ENCODE peak calls at places on chromosomes 4 and X, in nine cellular contexts. F, W, R, P, A, I, G, V and L are unnamed samples.

GRCh38 chr4:32340591-32340990 is 1620.4 kb downstream of the PCDH7 start:
- DNase-seq in F (no peak), W (no peak), R (no peak), P (no peak), A (no peak), I (no peak), G (no peak), V (no peak), L (no peak)

GRCh38 chr4:75895744-75896314 is 6.4 kb downstream of the PPEF2 start:
- DNase-seq in F (peak; percentile 8), W (no peak), R (peak; percentile 3), P (no peak), A (no peak), I (peak; percentile 13), G (peak; percentile 16), V (no peak), L (peak; percentile 37)

GRCh38 chrX:31060013-31060412 is 11.8 kb downstream of the FTHL17 start:
- DNase-seq in F (no peak), W (no peak), R (no peak), P (no peak), A (no peak), I (no peak), G (no peak), V (no peak), L (no peak)

GRCh38 chr4:7285244-7286122 is 93.1 kb downstream of the SORCS2 start:
- DNase-seq in F (no peak), W (peak; percentile 63), R (peak; percentile 39), P (no peak), A (no peak), I (no peak), G (no peak), V (no peak), L (no peak)

GRCh38 chr4:153778383-153778782 is 10.5 kb downstream of the SFRP2 start:
- DNase-seq in F (no peak), W (no peak), R (no peak), P (no peak), A (no peak), I (no peak), G (no peak), V (no peak), L (no peak)

GRCh38 chr4:10608501-10609219 is 75.9 kb downstream of the CLNK start:
- DNase-seq in F (no peak), W (no peak), R (no peak), P (no peak), A (no peak), I (no peak), G (peak; percentile 63), V (no peak), L (peak; percentile 33)

GRCh38 chrX:129719931-129720520 is 18.8 kb upstream of the XPNPEP2 start:
- DNase-seq in F (no peak), W (no peak), R (no peak), P (no peak), A (no peak), I (no peak), G (no peak), V (no peak), L (no peak)

GRCh38 chrX:134369576-134369975 is 90.4 kb upstream of the HPRT1 start:
- DNase-seq in F (no peak), W (no peak), R (no peak), P (no peak), A (no peak), I (peak; percentile 80), G (no peak), V (no peak), L (no peak)

GRCh38 chr4:168868044-168868855 is 141.8 kb downstream of the CBR4 start:
- DNase-seq in F (peak; percentile 90), W (no peak), R (peak; percentile 76), P (no peak), A (no peak), I (no peak), G (peak; percentile 92), V (peak; percentile 55), L (peak; percentile 54)

GRCh38 chrX:48492293-48492910 is 16.4 kb upstream of the PORCN start:
- DNase-seq in F (peak; percentile 29), W (no peak), R (no peak), P (no peak), A (no peak), I (no peak), G (peak; percentile 44), V (no peak), L (no peak)

GRCh38 chr4:74934016-74934821 is 1.3 kb downstream of the PARM1 start:
- DNase-seq in F (peak; percentile 30), W (peak; percentile 62), R (peak; percentile 30), P (no peak), A (no peak), I (no peak), G (peak; percentile 38), V (no peak), L (peak; percentile 46)

GRCh38 chr4:78612398-78613005 is 60.9 kb downstream of the ANXA3 start:
- DNase-seq in F (peak; percentile 59), W (peak; percentile 62), R (peak; percentile 46), P (no peak), A (no peak), I (no peak), G (peak; percentile 57), V (no peak), L (peak; percentile 60)

GRCh38 chrX:40975951-40976350 is 109.3 kb upstream of the USP9X start:
- DNase-seq in F (no peak), W (no peak), R (no peak), P (no peak), A (no peak), I (no peak), G (peak; percentile 44), V (no peak), L (no peak)

GRCh38 chr4:53508446-53508845 is 82.8 kb downstream of the LNX1 start:
- DNase-seq in F (peak; percentile 82), W (no peak), R (no peak), P (no peak), A (no peak), I (no peak), G (peak; percentile 79), V (no peak), L (peak; percentile 79)

GRCh38 chrX:108219949-108220601 is 128.5 kb downstream of the ATG4A start:
- DNase-seq in F (no peak), W (no peak), R (no peak), P (no peak), A (no peak), I (no peak), G (no peak), V (no peak), L (no peak)

GRCh38 chrX:1524874-1525582 is 12.0 kb downstream of the P2RY8 start:
- DNase-seq in F (no peak), W (no peak), R (no peak), P (no peak), A (peak; percentile 15), I (no peak), G (no peak), V (no peak), L (no peak)